ENCODE peak calls at places on chromosomes 2 and 18, in six cellular contexts. S is stimulated activated CD8-positive, alpha-beta memory T cell treated with anti-CD3 and anti-CD28 coated beads, Interleukin-4, amount 100 ng/mL, for 48 hours; F is germinal center; M is activated naive CD8-positive, alpha-beta T cell treated with anti-CD3 and anti-CD28 coated beads, Interleukin-2, amount 50 U/mL, for 16 hours; G is cardiac fibroblast; K is H4. L is an unnamed sample.

GRCh38 chr18:79964330-79965118 is at the start of gene HSBP1L1:
- DNase-seq in S (peak), F (peak), M (peak), G (peak), K (peak), L (peak)

GRCh38 chr18:57942493-57942892 is 101.5 kb upstream of the NEDD4L start:
- DNase-seq in S (no peak), F (no peak), M (no peak), G (no peak), K (no peak), L (no peak)

GRCh38 chr18:7812431-7813063 is 245.4 kb downstream of the PTPRM start:
- DNase-seq in S (no peak), F (no peak), M (no peak), G (peak), K (peak), L (no peak)

GRCh38 chr2:107325983-107326786 is 440.2 kb upstream of the ST6GAL2 start:
- DNase-seq in S (no peak), F (no peak), M (no peak), G (peak), K (no peak), L (no peak)

GRCh38 chr2:120299024-120299423 is 46.4 kb downstream of the RALB start:
- DNase-seq in S (no peak), F (no peak), M (no peak), G (no peak), K (no peak), L (no peak)

GRCh38 chr18:69239849-69240248 is 160.8 kb upstream of the DOK6 start:
- DNase-seq in S (no peak), F (no peak), M (no peak), G (no peak), K (no peak), L (no peak)

GRCh38 chr18:33871363-33872025 is 293.5 kb downstream of the ASXL3 start:
- DNase-seq in S (no peak), F (no peak), M (no peak), G (no peak), K (no peak), L (no peak)

GRCh38 chr2:127081826-127082633 is 24.9 kb downstream of the BIN1 start:
- DNase-seq in S (peak), F (peak), M (peak), G (no peak), K (no peak), L (no peak)

GRCh38 chr2:206256711-206257110 is 17.8 kb upstream of the ZDBF2 start:
- DNase-seq in S (no peak), F (no peak), M (no peak), G (no peak), K (no peak), L (no peak)

GRCh38 chr2:228559774-228560415 is 378.4 kb upstream of the SPHKAP start:
- DNase-seq in S (no peak), F (no peak), M (no peak), G (no peak), K (no peak), L (no peak)

GRCh38 chr2:37573818-37574388 is 97.5 kb downstream of the CDC42EP3 start:
- DNase-seq in S (no peak), F (no peak), M (no peak), G (peak), K (no peak), L (no peak)

GRCh38 chr18:57973889-57974288 is 70.1 kb upstream of the NEDD4L start:
- DNase-seq in S (no peak), F (no peak), M (no peak), G (no peak), K (no peak), L (no peak)

GRCh38 chr18:26457611-26458350 is 90.6 kb downstream of the KCTD1 start:
- DNase-seq in S (no peak), F (no peak), M (no peak), G (no peak), K (no peak), L (no peak)

GRCh38 chr18:5297582-5297981 is 2.1 kb upstream of the ZBTB14 start:
- DNase-seq in S (no peak), F (no peak), M (no peak), G (no peak), K (no peak), L (no peak)

GRCh38 chr18:72140007-72140406 is 404.1 kb downstream of the CBLN2 start:
- DNase-seq in S (no peak), F (no peak), M (no peak), G (no peak), K (no peak), L (no peak)

GRCh38 chr2:55047677-55048299 is 2.5 kb downstream of the RTN4 start:
- DNase-seq in S (no peak), F (no peak), M (no peak), G (peak), K (peak), L (peak)

GRCh38 chr2:18242716-18243115 is 317.7 kb downstream of the RDH14 start:
- DNase-seq in S (no peak), F (no peak), M (no peak), G (no peak), K (no peak), L (no peak)

GRCh38 chr18:49061906-49062831 is 111.4 kb upstream of the SMAD7 start:
- DNase-seq in S (no peak), F (no peak), M (no peak), G (no peak), K (no peak), L (no peak)

GRCh38 chr2:60882971-60883753 is 1.8 kb downstream of the REL start:
- DNase-seq in S (peak), F (peak), M (no peak), G (peak), K (no peak), L (no peak)

GRCh38 chr2:61151434-61151833 is 10.6 kb upstream of the C2orf74 start:
- DNase-seq in S (no peak), F (no peak), M (no peak), G (peak), K (no peak), L (no peak)

GRCh38 chr2:136135924-136136906 is 18.3 kb upstream of the CXCR4 start:
- DNase-seq in S (peak), F (peak), M (no peak), G (no peak), K (no peak), L (peak)

GRCh38 chr2:208370881-208371633 is 35.5 kb upstream of the PTH2R start:
- DNase-seq in S (no peak), F (no peak), M (no peak), G (peak), K (no peak), L (no peak)

GRCh38 chr2:84833481-84834150 is 47.3 kb downstream of the TRABD2A start:
- DNase-seq in S (no peak), F (no peak), M (no peak), G (no peak), K (no peak), L (no peak)

GRCh38 chr2:73162856-73163521 is 39.4 kb upstream of the NOTO start:
- DNase-seq in S (no peak), F (no peak), M (no peak), G (no peak), K (no peak), L (no peak)

GRCh38 chr2:159012142-159012541 is 43.7 kb downstream of the TANC1 start:
- DNase-seq in S (no peak), F (no peak), M (no peak), G (peak), K (no peak), L (no peak)

GRCh38 chr18:13457327-13457726 is 238.8 kb downstream of the LDLRAD4 start:
- DNase-seq in S (no peak), F (no peak), M (no peak), G (no peak), K (no peak), L (no peak)

GRCh38 chr2:28164280-28164801 is 228.3 kb upstream of the FOSL2 start:
- DNase-seq in S (no peak), F (no peak), M (no peak), G (peak), K (peak), L (peak)